ENCODE peak calls at places on chromosomes 4 and X, in seven cellular contexts. One of them, this sample, is unnamed.
A peak's percentile ranks its signal among the peaks of the same experiment; 100 is the strongest.

GRCh38 chr4:121764702-121765367 is at the start of gene SMIM43:
- DNase-seq in SJSA1: no peak
- DNase-seq in aorta: peak; percentile 42
- DNase-seq in right cardiac atrium: no peak
- DNase-seq in sigmoid colon: no peak
- DNase-seq in CD4-positive, alpha-beta memory T cell: no peak
- DNase-seq in psoas muscle: no peak
- DNase-seq in this sample: no peak

GRCh38 chr4:121454251-121454979 is 73.6 kb upstream of the QRFPR start:
- DNase-seq in SJSA1: no peak
- DNase-seq in aorta: no peak
- DNase-seq in right cardiac atrium: no peak
- DNase-seq in sigmoid colon: no peak
- DNase-seq in CD4-positive, alpha-beta memory T cell: no peak
- DNase-seq in psoas muscle: no peak
- DNase-seq in this sample: no peak

GRCh38 chrX:38215141-38215540 is 5.5 kb downstream of the SRPX start:
- DNase-seq in SJSA1: no peak
- DNase-seq in aorta: no peak
- DNase-seq in right cardiac atrium: no peak
- DNase-seq in sigmoid colon: no peak
- DNase-seq in CD4-positive, alpha-beta memory T cell: no peak
- DNase-seq in psoas muscle: no peak
- DNase-seq in this sample: no peak

GRCh38 chr4:83618431-83618830 is 82.5 kb downstream of the GPAT3 start:
- DNase-seq in SJSA1: peak; percentile 59
- DNase-seq in aorta: no peak
- DNase-seq in right cardiac atrium: no peak
- DNase-seq in sigmoid colon: no peak
- DNase-seq in CD4-positive, alpha-beta memory T cell: no peak
- DNase-seq in psoas muscle: peak; percentile 30
- DNase-seq in this sample: no peak

GRCh38 chrX:9163153-9163790 is 129.3 kb upstream of the FAM9B start:
- DNase-seq in SJSA1: peak; percentile 40
- DNase-seq in aorta: no peak
- DNase-seq in right cardiac atrium: no peak
- DNase-seq in sigmoid colon: no peak
- DNase-seq in CD4-positive, alpha-beta memory T cell: no peak
- DNase-seq in psoas muscle: no peak
- DNase-seq in this sample: no peak

GRCh38 chrX:110415440-110416167 is 57.0 kb downstream of the RTL9 start:
- DNase-seq in SJSA1: no peak
- DNase-seq in aorta: no peak
- DNase-seq in right cardiac atrium: no peak
- DNase-seq in sigmoid colon: no peak
- DNase-seq in CD4-positive, alpha-beta memory T cell: no peak
- DNase-seq in psoas muscle: no peak
- DNase-seq in this sample: no peak

GRCh38 chr4:162274354-162274753 is 110.6 kb upstream of the FSTL5 start:
- DNase-seq in SJSA1: no peak
- DNase-seq in aorta: peak; percentile 57
- DNase-seq in right cardiac atrium: peak; percentile 21
- DNase-seq in sigmoid colon: peak; percentile 72
- DNase-seq in CD4-positive, alpha-beta memory T cell: no peak
- DNase-seq in psoas muscle: no peak
- DNase-seq in this sample: no peak

GRCh38 chr4:139367421-139368090 is 65.3 kb upstream of the NDUFC1 start:
- DNase-seq in SJSA1: no peak
- DNase-seq in aorta: no peak
- DNase-seq in right cardiac atrium: no peak
- DNase-seq in sigmoid colon: no peak
- DNase-seq in CD4-positive, alpha-beta memory T cell: no peak
- DNase-seq in psoas muscle: no peak
- DNase-seq in this sample: no peak

GRCh38 chr4:95693594-95693993 is 144.8 kb upstream of the UNC5C start:
- DNase-seq in SJSA1: no peak
- DNase-seq in aorta: no peak
- DNase-seq in right cardiac atrium: no peak
- DNase-seq in sigmoid colon: no peak
- DNase-seq in CD4-positive, alpha-beta memory T cell: no peak
- DNase-seq in psoas muscle: no peak
- DNase-seq in this sample: no peak

GRCh38 chr4:185358514-185359433 is 37.0 kb downstream of the LRP2BP start:
- DNase-seq in SJSA1: no peak
- DNase-seq in aorta: no peak
- DNase-seq in right cardiac atrium: no peak
- DNase-seq in sigmoid colon: no peak
- DNase-seq in CD4-positive, alpha-beta memory T cell: no peak
- DNase-seq in psoas muscle: no peak
- DNase-seq in this sample: no peak

GRCh38 chr4:104475652-104476051 is 19.0 kb downstream of the CXXC4 start:
- DNase-seq in SJSA1: no peak
- DNase-seq in aorta: no peak
- DNase-seq in right cardiac atrium: no peak
- DNase-seq in sigmoid colon: no peak
- DNase-seq in CD4-positive, alpha-beta memory T cell: no peak
- DNase-seq in psoas muscle: no peak
- DNase-seq in this sample: no peak

GRCh38 chr4:168021666-168022065 is 70.7 kb upstream of the ANXA10 start:
- DNase-seq in SJSA1: no peak
- DNase-seq in aorta: no peak
- DNase-seq in right cardiac atrium: no peak
- DNase-seq in sigmoid colon: no peak
- DNase-seq in CD4-positive, alpha-beta memory T cell: no peak
- DNase-seq in psoas muscle: no peak
- DNase-seq in this sample: no peak
- H3K27ac ChIP-seq in SJSA1: no peak overlapping the region
- H3K27ac ChIP-seq in aorta: no peak overlapping the region
- H3K27ac ChIP-seq in right cardiac atrium: no peak overlapping the region
- H3K27ac ChIP-seq in sigmoid colon: no peak overlapping the region
- H3K27ac ChIP-seq in CD4-positive, alpha-beta memory T cell: no peak overlapping the region
- H3K27ac ChIP-seq in psoas muscle: no peak overlapping the region
- H3K27ac ChIP-seq in this sample: no peak overlapping the region

GRCh38 chr4:163967263-163967662 is 472.8 kb downstream of the TMA16 start:
- DNase-seq in SJSA1: no peak
- DNase-seq in aorta: no peak
- DNase-seq in right cardiac atrium: no peak
- DNase-seq in sigmoid colon: no peak
- DNase-seq in CD4-positive, alpha-beta memory T cell: no peak
- DNase-seq in psoas muscle: no peak
- DNase-seq in this sample: no peak
- H3K4me1 ChIP-seq in SJSA1: no peaks in the 10 kb centered on the region
- H3K4me1 ChIP-seq in aorta: no peaks in the 10 kb centered on the region
- H3K4me1 ChIP-seq in right cardiac atrium: no peaks in the 10 kb centered on the region
- H3K4me1 ChIP-seq in sigmoid colon: no peaks in the 10 kb centered on the region
- H3K4me1 ChIP-seq in CD4-positive, alpha-beta memory T cell: no peaks in the 10 kb centered on the region
- H3K4me1 ChIP-seq in psoas muscle: no peaks in the 10 kb centered on the region
- H3K4me1 ChIP-seq in this sample: no peaks in the 10 kb centered on the region

GRCh38 chr4:56323386-56323785 is 63.9 kb downstream of the AASDH start:
- DNase-seq in SJSA1: no peak
- DNase-seq in aorta: no peak
- DNase-seq in right cardiac atrium: no peak
- DNase-seq in sigmoid colon: no peak
- DNase-seq in CD4-positive, alpha-beta memory T cell: no peak
- DNase-seq in psoas muscle: no peak
- DNase-seq in this sample: no peak

GRCh38 chr4:56324011-56324610 is 63.2 kb downstream of the AASDH start:
- DNase-seq in SJSA1: no peak
- DNase-seq in aorta: no peak
- DNase-seq in right cardiac atrium: no peak
- DNase-seq in sigmoid colon: no peak
- DNase-seq in CD4-positive, alpha-beta memory T cell: no peak
- DNase-seq in psoas muscle: no peak
- DNase-seq in this sample: no peak

GRCh38 chr4:56316011-56316650 is 71.2 kb downstream of the AASDH start:
- DNase-seq in SJSA1: peak; percentile 20
- DNase-seq in aorta: no peak
- DNase-seq in right cardiac atrium: no peak
- DNase-seq in sigmoid colon: no peak
- DNase-seq in CD4-positive, alpha-beta memory T cell: no peak
- DNase-seq in psoas muscle: no peak
- DNase-seq in this sample: no peak

GRCh38 chr4:56321246-56321645 is 66.0 kb downstream of the AASDH start:
- DNase-seq in SJSA1: no peak
- DNase-seq in aorta: no peak
- DNase-seq in right cardiac atrium: no peak
- DNase-seq in sigmoid colon: no peak
- DNase-seq in CD4-positive, alpha-beta memory T cell: no peak
- DNase-seq in psoas muscle: no peak
- DNase-seq in this sample: no peak

GRCh38 chr4:56320293-56320692 is 67.0 kb downstream of the AASDH start:
- DNase-seq in SJSA1: no peak
- DNase-seq in aorta: no peak
- DNase-seq in right cardiac atrium: no peak
- DNase-seq in sigmoid colon: no peak
- DNase-seq in CD4-positive, alpha-beta memory T cell: no peak
- DNase-seq in psoas muscle: no peak
- DNase-seq in this sample: no peak
- H3K27ac ChIP-seq in SJSA1: no peak overlapping the region
- H3K27ac ChIP-seq in aorta: no peak overlapping the region
- H3K27ac ChIP-seq in right cardiac atrium: no peak overlapping the region
- H3K27ac ChIP-seq in sigmoid colon: no peak overlapping the region
- H3K27ac ChIP-seq in CD4-positive, alpha-beta memory T cell: no peak overlapping the region
- H3K27ac ChIP-seq in psoas muscle: no peak overlapping the region
- H3K27ac ChIP-seq in this sample: no peak overlapping the region

DNA sequence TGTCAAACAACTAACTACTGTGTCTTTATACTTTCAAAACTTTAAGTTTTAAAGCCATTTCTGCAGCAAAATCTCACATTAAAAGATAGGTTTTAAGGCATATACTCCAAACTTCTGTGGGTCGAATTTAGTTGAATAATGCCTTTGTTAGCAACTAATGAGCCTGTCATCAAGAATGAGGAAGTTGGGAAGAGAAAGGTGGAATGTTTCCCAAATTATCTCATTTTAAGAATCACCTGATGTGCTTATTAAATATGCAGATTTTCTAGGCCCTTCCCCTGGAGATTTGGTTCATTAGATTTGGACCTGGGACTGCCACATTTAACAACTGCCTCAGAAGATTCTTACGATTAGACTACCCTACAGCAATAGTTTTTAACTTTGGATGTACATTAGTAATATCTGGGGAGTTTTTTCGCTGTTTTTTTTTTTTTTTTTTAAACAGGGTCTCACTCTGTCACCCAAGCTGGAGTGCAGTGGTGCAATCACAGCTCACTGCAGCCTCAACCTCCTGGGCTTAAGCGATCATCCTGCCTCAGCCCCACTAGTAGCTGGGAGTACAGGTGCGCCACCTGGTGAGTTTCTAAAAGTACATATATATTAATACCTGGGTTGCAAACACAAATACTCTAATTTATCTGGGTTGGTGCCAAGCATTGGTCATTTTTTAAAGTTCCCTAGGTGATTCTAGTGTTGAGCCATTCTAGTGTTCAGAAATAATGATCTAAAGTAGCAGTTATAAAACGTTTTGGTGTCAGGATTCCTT is 16.1 kb upstream of the TASL start:
- DNase-seq in SJSA1: no peak
- DNase-seq in aorta: no peak
- DNase-seq in right cardiac atrium: no peak
- DNase-seq in sigmoid colon: no peak
- DNase-seq in CD4-positive, alpha-beta memory T cell: peak; percentile 10
- DNase-seq in psoas muscle: no peak
- DNase-seq in this sample: no peak
- H3K4me1 ChIP-seq in SJSA1: no peaks in the 10 kb centered on the region
- H3K4me1 ChIP-seq in aorta: no peaks in the 10 kb centered on the region
- H3K4me1 ChIP-seq in right cardiac atrium: no peaks in the 10 kb centered on the region
- H3K4me1 ChIP-seq in sigmoid colon: no peaks in the 10 kb centered on the region
- H3K4me1 ChIP-seq in CD4-positive, alpha-beta memory T cell: no peaks in the 10 kb centered on the region
- H3K4me1 ChIP-seq in psoas muscle: no peaks in the 10 kb centered on the region
- H3K4me1 ChIP-seq in this sample: no peaks in the 10 kb centered on the region

DNA sequence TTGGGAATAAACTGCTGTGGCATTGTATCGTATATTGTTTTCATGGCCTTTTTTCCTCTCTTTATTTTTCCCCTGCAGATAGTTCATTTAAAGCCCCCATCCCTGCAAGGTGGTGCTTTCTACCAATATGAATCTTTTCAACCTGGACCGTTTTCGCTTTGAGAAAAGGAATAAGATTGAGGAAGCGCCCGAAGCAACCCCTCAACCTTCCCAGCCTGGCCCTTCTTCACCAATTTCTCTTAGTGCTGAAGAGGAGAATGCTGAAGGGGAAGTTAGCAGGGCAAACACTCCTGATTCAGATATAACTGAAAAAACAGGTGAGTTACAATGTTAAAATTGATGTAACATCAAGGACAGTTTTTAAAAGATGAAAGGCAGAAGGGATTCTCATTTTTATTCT is 603 bp downstream of the SMARCAD1 start:
- DNase-seq in SJSA1: no peak
- DNase-seq in aorta: no peak
- DNase-seq in right cardiac atrium: no peak
- DNase-seq in sigmoid colon: no peak
- DNase-seq in CD4-positive, alpha-beta memory T cell: no peak
- DNase-seq in psoas muscle: no peak
- DNase-seq in this sample: no peak
- H3K27ac ChIP-seq in SJSA1: peak overlapping the region; percentile 96
- H3K27ac ChIP-seq in aorta: no peak overlapping the region
- H3K27ac ChIP-seq in right cardiac atrium: peak overlapping the region; percentile 100
- H3K27ac ChIP-seq in sigmoid colon: peak overlapping the region; percentile 90
- H3K27ac ChIP-seq in CD4-positive, alpha-beta memory T cell: peak overlapping the region; percentile 84
- H3K27ac ChIP-seq in psoas muscle: peak overlapping the region; percentile 96
- H3K27ac ChIP-seq in this sample: peak overlapping the region; percentile 90

This sample was measured in CD8-positive, alpha-beta memory T cell.